ENCODE peak calls at places on chromosomes 7 and 10, in eight cellular contexts. One of them, this sample, is unnamed.
A peak's percentile ranks its signal among the peaks of the same experiment; 100 is the strongest.

GRCh38 chr7:24653316-24654085 is 80.2 kb downstream of the PALS2 start:
- DNase-seq in GM03348: no peak
- DNase-seq in NCI-H774: no peak
- DNase-seq in SK-N-SH: no peak
- DNase-seq in stimulated activated naive CD4-positive, alpha-beta T cell treated with Interleukin-2 at 50 U/mL for 16 hours: no peak
- DNase-seq in IMR-90: no peak
- DNase-seq in HFFc6: no peak
- DNase-seq in fibroblast of gingiva: peak; percentile 6
- DNase-seq in this sample: no peak

GRCh38 chr10:63266337-63267327 is 133.5 kb downstream of the NRBF2 start:
- DNase-seq in GM03348: no peak
- DNase-seq in NCI-H774: no peak
- DNase-seq in SK-N-SH: no peak
- DNase-seq in stimulated activated naive CD4-positive, alpha-beta T cell treated with Interleukin-2 at 50 U/mL for 16 hours: no peak
- DNase-seq in IMR-90: no peak
- DNase-seq in HFFc6: no peak
- DNase-seq in fibroblast of gingiva: no peak
- DNase-seq in this sample: no peak

GRCh38 chr10:132136689-132137088 is 50.1 kb upstream of the DPYSL4 start:
- DNase-seq in GM03348: no peak
- DNase-seq in NCI-H774: no peak
- DNase-seq in SK-N-SH: no peak
- DNase-seq in stimulated activated naive CD4-positive, alpha-beta T cell treated with Interleukin-2 at 50 U/mL for 16 hours: no peak
- DNase-seq in IMR-90: no peak
- DNase-seq in HFFc6: no peak
- DNase-seq in fibroblast of gingiva: no peak
- DNase-seq in this sample: peak; percentile 2

GRCh38 chr10:84665883-84666463 is 337.6 kb downstream of the CCSER2 start:
- DNase-seq in GM03348: no peak
- DNase-seq in NCI-H774: no peak
- DNase-seq in SK-N-SH: no peak
- DNase-seq in stimulated activated naive CD4-positive, alpha-beta T cell treated with Interleukin-2 at 50 U/mL for 16 hours: no peak
- DNase-seq in IMR-90: no peak
- DNase-seq in HFFc6: no peak
- DNase-seq in fibroblast of gingiva: no peak
- DNase-seq in this sample: no peak

GRCh38 chr10:5547934-5548660 is 23.3 kb downstream of the CALML3 start:
- DNase-seq in GM03348: no peak
- DNase-seq in NCI-H774: peak; percentile 29
- DNase-seq in SK-N-SH: no peak
- DNase-seq in stimulated activated naive CD4-positive, alpha-beta T cell treated with Interleukin-2 at 50 U/mL for 16 hours: no peak
- DNase-seq in IMR-90: no peak
- DNase-seq in HFFc6: no peak
- DNase-seq in fibroblast of gingiva: no peak
- DNase-seq in this sample: peak; percentile 18

GRCh38 chr10:7417103-7417623 is 6.3 kb upstream of the SFMBT2 start:
- DNase-seq in GM03348: peak; percentile 42
- DNase-seq in NCI-H774: no peak
- DNase-seq in SK-N-SH: no peak
- DNase-seq in stimulated activated naive CD4-positive, alpha-beta T cell treated with Interleukin-2 at 50 U/mL for 16 hours: no peak
- DNase-seq in IMR-90: peak; percentile 64
- DNase-seq in HFFc6: peak; percentile 27
- DNase-seq in fibroblast of gingiva: peak; percentile 40
- DNase-seq in this sample: no peak

GRCh38 chr7:113013761-113014449 is 72.7 kb downstream of the GPR85 start:
- DNase-seq in GM03348: peak; percentile 8
- DNase-seq in NCI-H774: no peak
- DNase-seq in SK-N-SH: no peak
- DNase-seq in stimulated activated naive CD4-positive, alpha-beta T cell treated with Interleukin-2 at 50 U/mL for 16 hours: no peak
- DNase-seq in IMR-90: no peak
- DNase-seq in HFFc6: no peak
- DNase-seq in fibroblast of gingiva: no peak
- DNase-seq in this sample: no peak

GRCh38 chr7:128427289-128427891 is 17.6 kb upstream of the IMPDH1 start:
- DNase-seq in GM03348: peak; percentile 74
- DNase-seq in NCI-H774: peak; percentile 32
- DNase-seq in SK-N-SH: peak; percentile 65
- DNase-seq in stimulated activated naive CD4-positive, alpha-beta T cell treated with Interleukin-2 at 50 U/mL for 16 hours: no peak
- DNase-seq in IMR-90: peak; percentile 58
- DNase-seq in HFFc6: peak; percentile 43
- DNase-seq in fibroblast of gingiva: peak; percentile 29
- DNase-seq in this sample: no peak

GRCh38 chr7:57388761-57389160 is 61.2 kb upstream of the ZNF716 start:
- DNase-seq in GM03348: no peak
- DNase-seq in NCI-H774: no peak
- DNase-seq in SK-N-SH: no peak
- DNase-seq in stimulated activated naive CD4-positive, alpha-beta T cell treated with Interleukin-2 at 50 U/mL for 16 hours: no peak
- DNase-seq in IMR-90: no peak
- DNase-seq in HFFc6: no peak
- DNase-seq in fibroblast of gingiva: no peak
- DNase-seq in this sample: no peak

This sample was measured in left ventricle myocardium inferior.